ENCODE peak calls at places on chromosomes 3 and 15, in ten cellular contexts. D is AG10803; W is GM06990; L is endothelial cell; R is mesothelial cell of epicardium; J is omental fat pad; C is endothelial cell of umbilical vein; Z is AG09309; K is HFFc6; B is CD8-positive, alpha-beta T cell. O is an unnamed sample.
A peak's percentile ranks its signal among the peaks of the same experiment; 100 is the strongest.

GRCh38 chr3:50238549-50239026 is 2.6 kb downstream of the GNAI2 start:
- DNase-seq in D (peak; percentile 61), W (no peak), L (no peak), R (no peak), J (no peak), C (peak; percentile 33), Z (no peak), K (no peak), B (no peak), O (no peak)

GRCh38 chr15:69783211-69783610 is 314.5 kb downstream of the TLE3 start:
- DNase-seq in D (no peak), W (no peak), L (no peak), R (no peak), J (no peak), C (no peak), Z (no peak), K (no peak), B (no peak), O (no peak)

GRCh38 chr3:31196881-31197364 is 302.5 kb upstream of the GADL1 start:
- DNase-seq in D (peak; percentile 99), W (no peak), L (no peak), R (no peak), J (peak; percentile 29), C (no peak), Z (peak; percentile 89), K (peak; percentile 56), B (no peak), O (no peak)

GRCh38 chr3:195226900-195227447 is 44.0 kb downstream of the XXYLT1 start:
- DNase-seq in D (no peak), W (no peak), L (no peak), R (peak; percentile 36), J (peak; percentile 15), C (peak; percentile 46), Z (no peak), K (no peak), B (no peak), O (no peak)

GRCh38 chr15:28006116-28006911 is 92.8 kb downstream of the OCA2 start:
- DNase-seq in D (no peak), W (no peak), L (no peak), R (no peak), J (no peak), C (no peak), Z (no peak), K (no peak), B (no peak), O (no peak)

GRCh38 chr3:190038050-190038631 is 82.6 kb downstream of the P3H2 start:
- DNase-seq in D (peak; percentile 36), W (no peak), L (peak; percentile 6), R (no peak), J (no peak), C (peak; percentile 47), Z (no peak), K (peak; percentile 69), B (no peak), O (no peak)

GRCh38 chr3:170007031-170007663 is 30.6 kb upstream of the GPR160 start:
- DNase-seq in D (peak; percentile 76), W (peak; percentile 28), L (no peak), R (no peak), J (no peak), C (peak; percentile 11), Z (peak; percentile 52), K (peak; percentile 12), B (no peak), O (peak; percentile 47)

GRCh38 chr3:66138336-66139234 is 82.2 kb upstream of the SLC25A26 start:
- DNase-seq in D (peak; percentile 73), W (peak; percentile 13), L (peak; percentile 68), R (no peak), J (no peak), C (peak; percentile 72), Z (no peak), K (peak; percentile 59), B (no peak), O (peak; percentile 39)

DNA sequence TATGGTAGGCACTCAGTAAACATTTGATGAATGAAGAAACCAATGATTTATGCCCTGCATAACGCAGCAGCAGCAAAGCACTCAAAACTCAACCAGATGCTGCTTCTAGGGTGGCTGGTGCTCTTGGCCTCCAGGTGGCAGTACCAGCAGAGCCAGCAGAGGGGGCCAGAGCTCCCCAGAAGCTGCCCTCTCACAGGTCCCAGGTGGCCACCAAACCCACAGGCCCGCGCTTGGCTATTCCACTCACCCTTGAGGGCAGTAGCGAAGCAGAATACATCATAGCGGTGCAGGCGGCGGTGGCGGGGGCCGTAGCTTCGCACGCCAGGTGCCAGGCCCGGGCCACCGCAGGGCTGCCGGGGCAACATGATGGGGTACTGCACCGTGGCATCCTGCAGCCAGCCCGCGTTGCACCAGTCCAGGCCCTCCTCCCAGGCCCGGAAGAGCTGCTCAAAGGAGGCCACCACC is 16.6 kb downstream of the HAPLN3 start:
- DNase-seq in D (peak; percentile 70), W (no peak), L (peak; percentile 73), R (peak; percentile 52), J (no peak), C (peak; percentile 39), Z (no peak), K (peak; percentile 23), B (no peak), O (peak; percentile 82)
- TF ChIP-seq CTCF in D (peak; percentile 85), W (peak; percentile 90), L (peak; percentile 68), R (peak; percentile 39), J (no peak), C (peak; percentile 72), Z (peak; percentile 86), K (peak; percentile 87), B (peak; percentile 35), O (peak; percentile 64)

GRCh38 chr3:42556089-42556632 is 25.6 kb downstream of the SEC22C start:
- DNase-seq in D (no peak), W (no peak), L (peak; percentile 21), R (no peak), J (no peak), C (no peak), Z (no peak), K (no peak), B (no peak), O (no peak)

GRCh38 chr3:42552830-42553229 is 28.9 kb downstream of the SEC22C start:
- DNase-seq in D (no peak), W (no peak), L (no peak), R (no peak), J (no peak), C (no peak), Z (no peak), K (no peak), B (no peak), O (no peak)

GRCh38 chr3:42562047-42562907 is 19.5 kb downstream of the SEC22C start:
- DNase-seq in D (no peak), W (no peak), L (no peak), R (no peak), J (no peak), C (no peak), Z (no peak), K (no peak), B (no peak), O (no peak)

DNA sequence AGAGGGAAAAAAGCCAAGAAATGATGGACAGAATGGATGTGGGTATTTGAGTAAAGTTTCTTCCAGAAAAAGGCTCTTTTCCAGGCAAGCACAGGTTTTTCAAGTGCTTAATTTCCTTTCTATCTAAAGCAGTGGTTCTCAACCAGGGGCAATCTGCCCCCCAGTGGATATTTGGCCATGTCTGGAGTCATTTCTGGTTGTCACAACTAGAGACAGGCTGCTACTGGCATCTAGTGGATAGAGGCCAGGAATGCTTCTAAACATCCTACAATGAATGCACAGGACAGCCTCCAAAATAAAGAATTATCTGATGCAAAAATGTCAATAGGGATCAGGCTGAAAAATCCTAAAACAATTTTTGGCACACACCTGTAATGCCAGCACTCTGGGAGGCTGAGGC is 23.9 kb downstream of the SEC22C start:
- DNase-seq in D (no peak), W (no peak), L (no peak), R (no peak), J (no peak), C (no peak), Z (no peak), K (no peak), B (no peak), O (no peak)
- TF ChIP-seq CTCF in D (no peak), W (peak; percentile 18), L (no peak), R (no peak), J (no peak), C (no peak), Z (no peak), K (peak; percentile 7), B (peak; percentile 49), O (peak; percentile 25)

GRCh38 chr3:33231755-33232465 is 13.3 kb upstream of the SUSD5 start:
- DNase-seq in D (no peak), W (no peak), L (no peak), R (no peak), J (no peak), C (no peak), Z (no peak), K (no peak), B (no peak), O (no peak)

GRCh38 chr3:33237439-33237838 is 18.8 kb upstream of the SUSD5 start:
- DNase-seq in D (no peak), W (peak; percentile 18), L (no peak), R (no peak), J (no peak), C (no peak), Z (no peak), K (no peak), B (no peak), O (no peak)

GRCh38 chr3:33236005-33236404 is 17.4 kb upstream of the SUSD5 start:
- DNase-seq in D (no peak), W (no peak), L (no peak), R (no peak), J (no peak), C (no peak), Z (no peak), K (no peak), B (no peak), O (no peak)

GRCh38 chr3:33229947-33230346 is 11.3 kb upstream of the SUSD5 start:
- DNase-seq in D (no peak), W (no peak), L (no peak), R (no peak), J (no peak), C (no peak), Z (no peak), K (no peak), B (no peak), O (no peak)

DNA sequence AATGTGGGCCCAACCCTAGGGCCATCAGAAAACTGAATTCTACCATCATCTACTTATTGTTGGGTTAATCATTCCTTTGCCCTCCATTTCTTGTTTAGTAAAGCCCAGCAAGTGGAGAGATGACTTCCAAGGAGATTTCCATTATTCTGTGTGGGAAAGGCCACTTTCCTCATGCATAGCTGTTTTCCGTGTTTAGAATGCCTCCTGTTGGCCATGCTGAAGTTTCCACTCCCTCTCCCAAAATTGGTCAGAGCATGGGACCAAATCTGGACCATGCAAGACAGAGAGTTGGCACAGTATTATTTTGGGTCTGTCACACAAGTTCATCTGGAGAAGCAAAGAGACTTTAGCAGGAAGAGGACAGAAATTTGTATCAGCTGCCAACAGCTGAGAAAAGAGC is 15.3 kb upstream of the SUSD5 start:
- DNase-seq in D (no peak), W (no peak), L (no peak), R (no peak), J (no peak), C (no peak), Z (no peak), K (no peak), B (no peak), O (no peak)
- TF ChIP-seq CTCF in D (no peak), W (no peak), L (no peak), R (no peak), J (no peak), C (no peak), Z (no peak), K (peak; percentile 30), B (no peak), O (no peak)

DNA sequence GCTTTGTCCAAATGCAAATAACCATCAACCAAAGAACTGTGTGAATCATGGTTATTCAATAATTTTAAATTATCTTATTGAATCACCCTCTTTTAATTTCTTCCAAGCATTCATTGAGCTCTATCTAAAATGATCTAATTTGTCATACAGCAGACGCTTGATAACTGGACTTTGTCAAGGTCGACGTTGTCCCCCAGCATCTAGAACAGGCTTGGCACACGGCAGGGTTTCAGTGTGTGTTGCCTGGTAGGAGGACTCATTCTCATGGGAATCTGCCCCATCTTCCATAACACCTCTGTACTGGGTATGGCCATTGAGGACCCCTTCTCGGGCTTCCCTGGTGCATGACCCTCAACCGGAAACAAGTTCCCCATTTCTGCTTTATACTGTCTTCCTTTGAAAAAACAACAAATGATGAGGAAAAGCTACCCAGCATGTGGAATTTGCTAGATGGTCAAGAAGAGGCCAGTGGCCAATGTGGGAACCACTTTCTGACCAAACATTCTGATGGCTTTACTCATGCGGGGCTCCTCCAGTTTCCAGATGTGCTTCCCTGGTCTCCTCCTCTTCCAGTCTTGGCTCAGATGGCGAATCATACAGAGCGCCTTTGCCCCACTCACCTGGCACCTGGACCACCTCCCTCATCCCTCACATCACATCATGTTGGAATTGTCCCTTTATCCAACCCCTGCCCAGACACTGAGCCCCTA is 41.7 kb upstream of the SEC22A start:
- DNase-seq in D (peak; percentile 65), W (no peak), L (no peak), R (no peak), J (no peak), C (no peak), Z (peak; percentile 10), K (peak; percentile 19), B (no peak), O (no peak)
- TF ChIP-seq CTCF in D (no peak), W (no peak), L (no peak), R (no peak), J (no peak), C (no peak), Z (no peak), K (no peak), B (no peak), O (no peak)

O was measured in GM13977.